ENCODE peak calls at places on chromosomes 6 and 20, in eight cellular contexts. O is SK-N-SH, B is K562, T is H1, A is HCT116, L is GM12878, F is HepG2, M is IMR-90. R is an unnamed sample.

GRCh38 chr20:9611921-9612320 is 97.5 kb downstream of the LAMP5 start:
- DNase-seq in B (no peak), T (no peak), O (no peak), F (no peak), A (no peak), L (no peak), M (no peak), R (no peak)

GRCh38 chr6:19911223-19911622 is 74.1 kb downstream of the ID4 start:
- DNase-seq in A (no peak), F (no peak), T (no peak), M (no peak), O (no peak), L (no peak), B (no peak), R (no peak)

GRCh38 chr20:60255426-60255825 is 297.2 kb downstream of the CDH26 start:
- DNase-seq in T (no peak), F (no peak), L (no peak), O (peak; percentile 50), M (no peak), B (no peak), A (no peak), R (no peak)

GRCh38 chr6:139708342-139709199 is 334.1 kb upstream of the CITED2 start:
- DNase-seq in B (peak; percentile 18), M (peak; percentile 86), L (no peak), O (no peak), A (no peak), F (peak; percentile 67), T (no peak), R (peak; percentile 12)

GRCh38 chr6:135334169-135334568 is 153.1 kb downstream of the MYB start:
- DNase-seq in O (no peak), T (no peak), L (no peak), F (no peak), M (peak; percentile 58), A (no peak), B (no peak), R (peak; percentile 22)

GRCh38 chr20:58212636-58213035 is 15.8 kb downstream of the ANKRD60 start:
- DNase-seq in M (no peak), F (no peak), T (no peak), B (no peak), L (no peak), O (peak; percentile 49), A (no peak), R (no peak)

GRCh38 chr6:93358435-93358834 is 60.9 kb downstream of the EPHA7 start:
- DNase-seq in T (no peak), A (no peak), O (no peak), B (no peak), F (no peak), L (no peak), M (no peak), R (no peak)

GRCh38 chr6:87274660-87275273 is 47.6 kb upstream of the SMIM8 start:
- DNase-seq in O (no peak), F (no peak), M (peak; percentile 82), B (no peak), T (no peak), L (no peak), A (no peak), R (no peak)

GRCh38 chr6:99032396-99032795 is 84.7 kb upstream of the FBXL4 start:
- DNase-seq in O (no peak), A (no peak), M (no peak), L (no peak), B (no peak), T (no peak), F (no peak), R (no peak)

GRCh38 chr6:80477591-80478370 is 371.3 kb downstream of the BCKDHB start:
- DNase-seq in O (no peak), F (no peak), M (peak; percentile 72), B (no peak), A (no peak), L (no peak), T (no peak), R (no peak)
- TF ChIP-seq RAD21 in O (no peak), F (no peak), M (no peak), B (no peak), A (no peak), L (no peak), T (no peak), R (no peak)

DNA sequence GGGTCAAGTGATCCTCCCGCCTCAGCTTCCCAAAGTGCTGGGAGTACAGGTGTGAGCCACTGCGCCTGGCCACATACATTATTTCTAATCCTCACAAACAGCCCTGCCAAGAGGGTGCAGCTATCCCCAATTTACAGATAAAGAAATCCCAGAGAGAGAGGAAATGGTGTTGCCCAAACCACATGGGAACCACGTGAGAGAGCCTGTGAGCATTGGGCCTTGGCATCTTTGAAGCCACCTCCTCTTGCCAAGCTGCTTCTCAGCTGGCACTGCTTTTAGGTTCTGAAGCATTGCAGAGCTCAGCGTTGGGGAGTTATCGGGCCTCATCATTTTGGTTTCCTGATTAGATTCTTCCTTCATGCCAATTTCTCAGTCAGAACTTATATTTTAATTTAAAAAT is 80.3 kb downstream of the CTNNBL1 start:
- DNase-seq in A (no peak), L (no peak), B (no peak), T (no peak), M (no peak), O (no peak), F (no peak), R (no peak)
- H3K4me1 ChIP-seq in A (no peaks in the 10 kb centered on the region), L (peaks cover 11% of the 10 kb centered on the region), B (no peaks in the 10 kb centered on the region), T (no peaks in the 10 kb centered on the region), M (no peaks in the 10 kb centered on the region), O (no peaks in the 10 kb centered on the region), F (no peaks in the 10 kb centered on the region), R (no peaks in the 10 kb centered on the region)

GRCh38 chr6:44627879-44628271 is 240.4 kb downstream of the CDC5L start:
- DNase-seq in B (no peak), L (no peak), T (no peak), A (no peak), F (no peak), O (no peak), M (no peak), R (no peak)

GRCh38 chr6:44631968-44632367 is 244.5 kb downstream of the CDC5L start:
- DNase-seq in F (no peak), B (no peak), M (no peak), T (no peak), L (no peak), A (no peak), O (no peak), R (no peak)

GRCh38 chr6:44629636-44630035 is 242.1 kb downstream of the CDC5L start:
- DNase-seq in F (no peak), M (no peak), B (no peak), A (no peak), T (no peak), L (no peak), O (no peak), R (no peak)

GRCh38 chr6:44628347-44628746 is 240.8 kb downstream of the CDC5L start:
- DNase-seq in A (no peak), T (no peak), O (no peak), L (no peak), B (no peak), F (no peak), M (no peak), R (no peak)

DNA sequence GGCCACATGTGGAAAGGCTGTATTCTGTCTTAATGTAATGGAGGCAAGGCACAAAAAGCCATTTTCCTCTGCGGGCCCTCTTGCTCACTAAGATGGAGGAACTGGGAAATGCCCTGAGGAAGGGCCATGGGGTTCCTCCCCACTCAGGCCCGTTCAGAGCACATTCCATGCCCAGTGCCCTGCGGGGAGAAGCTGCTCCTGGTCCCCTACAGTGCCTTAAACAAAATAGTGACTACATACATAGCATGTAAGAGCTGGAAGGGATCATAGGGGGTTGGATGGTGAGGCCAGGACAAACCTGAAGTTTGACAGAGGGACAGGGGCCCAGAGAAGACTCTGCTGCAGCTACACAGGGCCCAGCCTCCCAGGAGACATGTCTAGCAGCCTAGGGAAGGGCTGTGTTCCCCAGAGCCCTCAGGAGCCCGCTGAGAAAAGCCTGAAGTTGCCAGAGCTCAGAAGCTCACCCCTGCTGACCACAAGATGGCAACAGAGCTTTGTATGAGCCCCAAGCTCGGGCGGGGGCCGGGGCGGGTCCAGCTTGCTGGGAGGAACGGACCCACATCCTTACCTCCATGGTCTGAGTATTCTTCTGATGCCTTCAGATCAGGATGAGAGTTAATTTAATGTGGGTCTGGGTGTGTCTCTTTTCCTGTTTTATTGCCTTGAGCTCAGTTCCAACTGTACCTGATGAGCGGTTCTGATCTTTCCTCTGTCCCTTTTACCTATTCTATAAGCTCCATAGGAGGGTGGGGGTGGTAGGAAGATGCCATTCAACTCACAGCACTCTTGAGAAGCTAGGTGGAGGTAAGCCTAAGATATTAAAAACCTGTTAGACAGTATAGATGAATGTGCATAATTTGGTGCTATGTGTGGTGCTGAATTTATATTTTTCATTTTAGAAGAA is 242.9 kb downstream of the CDC5L start:
- DNase-seq in B (peak; percentile 68), T (peak; percentile 77), F (peak; percentile 30), L (no peak), O (peak; percentile 76), M (peak; percentile 51), A (peak; percentile 42), R (peak; percentile 59)
- TF ChIP-seq RAD21 in B (peak; percentile 80), T (peak; percentile 94), F (peak; percentile 53), L (peak; percentile 36), O (peak; percentile 77), M (peak; percentile 74), A (peak; percentile 89), R (peak; percentile 64)

GRCh38 chr6:33685411-33686224 is 25.9 kb downstream of the UQCC2 start:
- DNase-seq in L (no peak), O (peak; percentile 23), M (no peak), A (no peak), F (no peak), T (no peak), B (no peak), R (no peak)

GRCh38 chr6:33688006-33688405 is 23.5 kb downstream of the UQCC2 start:
- DNase-seq in B (no peak), T (no peak), A (no peak), O (peak; percentile 15), M (no peak), F (no peak), L (no peak), R (no peak)

GRCh38 chr6:33688451-33689147 is 22.9 kb downstream of the UQCC2 start:
- DNase-seq in L (no peak), M (no peak), O (peak; percentile 27), F (no peak), A (no peak), T (no peak), B (no peak), R (no peak)

GRCh38 chr6:33686225-33686742 is 25.2 kb downstream of the UQCC2 start:
- DNase-seq in O (peak; percentile 17), M (no peak), T (no peak), L (no peak), A (no peak), F (no peak), B (no peak), R (no peak)

DNA sequence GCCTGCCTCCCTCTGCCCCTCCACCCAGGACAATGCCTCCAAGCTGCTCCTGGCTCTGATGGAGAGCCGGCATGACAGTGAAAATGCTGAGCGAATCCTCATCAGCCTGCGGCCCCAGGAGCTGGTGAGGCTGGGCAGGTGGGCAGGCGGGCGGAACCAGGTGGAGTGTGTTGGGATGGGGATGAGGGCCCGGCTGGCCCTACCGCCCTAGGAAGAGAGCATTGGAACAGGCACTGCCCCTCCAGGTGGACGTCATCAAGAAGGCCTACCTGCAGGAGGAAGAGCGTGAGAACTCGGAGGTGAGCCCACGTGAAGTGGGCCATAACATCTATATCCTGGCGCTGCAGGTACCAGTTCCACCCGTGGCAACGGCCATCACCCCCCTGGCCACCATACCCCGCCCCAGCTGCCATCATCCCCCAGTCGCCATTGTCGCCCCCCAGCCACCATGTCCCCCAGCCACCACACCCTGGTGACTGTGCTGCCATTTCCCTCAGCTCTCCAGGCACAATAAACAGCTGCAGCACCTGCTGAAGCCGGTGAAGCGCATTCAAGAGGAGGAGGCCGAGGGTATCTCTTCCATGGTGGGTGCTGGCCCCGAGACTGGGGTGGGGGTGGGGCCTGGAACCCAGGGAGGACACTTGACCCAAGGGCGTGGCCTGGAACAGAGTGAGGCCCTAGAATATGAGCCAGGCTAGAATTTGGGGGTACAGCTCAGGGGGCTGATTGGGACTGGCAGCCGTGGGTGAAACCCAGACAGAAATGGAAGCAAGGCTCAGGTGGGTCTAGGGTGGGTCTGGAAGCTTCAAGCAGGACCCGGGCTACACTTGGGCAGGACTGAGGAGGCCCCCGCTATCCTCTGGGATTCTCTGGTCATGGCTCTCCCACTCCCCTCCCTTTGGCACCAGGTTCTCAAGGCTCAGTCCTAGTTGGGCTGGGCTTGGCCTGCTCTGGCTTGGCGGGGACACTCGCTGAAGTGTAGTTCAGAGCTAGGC is 24.2 kb downstream of the UQCC2 start:
- DNase-seq in B (no peak), T (no peak), A (no peak), O (peak; percentile 27), F (no peak), M (no peak), L (no peak), R (no peak)
- H3K4me1 ChIP-seq in B (no peaks in the 10 kb centered on the region), T (peaks cover 5% of the 10 kb centered on the region), A (no peaks in the 10 kb centered on the region), O (no peaks in the 10 kb centered on the region), F (no peaks in the 10 kb centered on the region), M (no peaks in the 10 kb centered on the region), L (peaks cover 4% of the 10 kb centered on the region), R (no peaks in the 10 kb centered on the region)